ENCODE peak calls at places on chromosomes 11 and 22, in nine cellular contexts. C is GM13977; E is choroid plexus epithelial cell; Z is activated gamma-delta T cell; I is ACHN; B is NCI-H1105; A is stimulated activated CD4-positive, alpha-beta T cell treated with anti-CD3 and anti-CD28 coated beads, Interleukin-15, amount 100 ng/mL, for 1 hour; Q is activated T-cell treated with anti-CD3 and anti-CD28 coated beads for 1 hour; N is activated CD4-positive, alpha-beta T cell treated with anti-CD3 and anti-CD28 coated beads for 36 hours. F is an unnamed sample.

GRCh38 chr11:57804466-57804865 is 42.9 kb downstream of the CTNND1 start:
- DNase-seq in C (no peak), B (no peak), Z (no peak), N (no peak), Q (no peak), I (no peak), E (no peak), A (no peak), F (peak; percentile 43)

GRCh38 chr22:20268350-20269012 is 363 bp upstream of the RTN4R start:
- DNase-seq in A (peak; percentile 18), E (peak; percentile 31), C (peak; percentile 84), Q (peak; percentile 43), N (peak; percentile 76), Z (peak; percentile 31), I (peak; percentile 67), B (no peak), F (peak; percentile 80)

GRCh38 chr22:30297276-30298004 is 8.1 kb upstream of the CASTOR1 start:
- DNase-seq in C (no peak), E (no peak), N (no peak), Z (no peak), I (no peak), Q (no peak), A (no peak), B (no peak), F (no peak)

GRCh38 chr11:17012712-17013547 is 1.3 kb downstream of the PLEKHA7 start:
- DNase-seq in B (no peak), I (peak; percentile 79), C (no peak), E (peak; percentile 72), Q (no peak), Z (no peak), A (no peak), N (peak; percentile 26), F (peak; percentile 77)

GRCh38 chr11:36411202-36411640 is 98.9 kb downstream of the TRAF6 start:
- DNase-seq in N (peak; percentile 28), I (no peak), A (no peak), E (no peak), Q (no peak), B (no peak), Z (no peak), C (peak; percentile 32), F (no peak)

GRCh38 chr11:73203790-73204189 is 14.3 kb upstream of the P2RY2 start:
- DNase-seq in E (no peak), A (no peak), N (no peak), I (no peak), C (no peak), Z (no peak), B (no peak), Q (no peak), F (no peak)

GRCh38 chr11:96424693-96425092 is 34.9 kb downstream of the JRKL start:
- DNase-seq in B (no peak), A (no peak), E (peak; percentile 44), I (no peak), Q (no peak), C (no peak), Z (no peak), N (no peak), F (peak; percentile 51)

GRCh38 chr22:30830907-30831306 is 136.2 kb downstream of the OSBP2 start:
- DNase-seq in B (no peak), A (no peak), N (no peak), Q (no peak), I (peak; percentile 61), C (peak; percentile 2), Z (no peak), E (peak; percentile 80), F (peak; percentile 94)

GRCh38 chr11:22702022-22702421 is 35.6 kb downstream of the GAS2 start:
- DNase-seq in I (no peak), B (no peak), N (no peak), E (no peak), C (no peak), Q (no peak), Z (no peak), A (no peak), F (no peak)

GRCh38 chr11:128476031-128476430 is 111.3 kb downstream of the ETS1 start:
- DNase-seq in E (no peak), I (no peak), B (no peak), A (no peak), C (no peak), N (no peak), Q (no peak), Z (no peak), F (no peak)

GRCh38 chr11:77322506-77322905 is 21.0 kb upstream of the GDPD4 start:
- DNase-seq in C (no peak), B (no peak), A (no peak), I (no peak), E (peak; percentile 78), Z (no peak), N (no peak), Q (no peak), F (peak; percentile 77)

GRCh38 chr11:120517390-120518315 is 6.1 kb downstream of the GRIK4 start:
- DNase-seq in C (no peak), A (no peak), Q (no peak), N (no peak), I (peak; percentile 67), E (no peak), Z (no peak), B (no peak), F (peak; percentile 61)

GRCh38 chr11:12050911-12051667 is 42.7 kb upstream of the DKK3 start:
- DNase-seq in A (no peak), C (no peak), I (no peak), N (no peak), Z (no peak), Q (no peak), B (no peak), E (no peak), F (no peak)

GRCh38 chr11:127521413-127521812 is 520.8 kb upstream of the KIRREL3 start:
- DNase-seq in E (no peak), N (no peak), Z (no peak), I (peak; percentile 54), A (no peak), B (no peak), C (no peak), Q (no peak), F (peak; percentile 83)

GRCh38 chr22:37533995-37534394 is 14.8 kb upstream of the CARD10 start:
- DNase-seq in E (peak; percentile 85), A (no peak), N (peak; percentile 42), Q (no peak), B (no peak), I (peak; percentile 46), C (no peak), Z (no peak), F (peak; percentile 86)

GRCh38 chr11:75154646-75155569 is 4.0 kb downstream of the SLCO2B1 start:
- DNase-seq in B (no peak), C (no peak), Q (no peak), A (no peak), N (no peak), Z (no peak), E (no peak), I (no peak), F (no peak)

GRCh38 chr22:23215294-23216204 is 35.2 kb downstream of the BCR start:
- DNase-seq in E (no peak), I (no peak), Q (no peak), Z (no peak), N (peak; percentile 50), A (no peak), B (no peak), C (no peak), F (peak; percentile 39)

GRCh38 chr11:106001304-106002012 is 20.6 kb downstream of the MSANTD4 start:
- DNase-seq in N (no peak), B (no peak), E (peak; percentile 17), Q (no peak), C (no peak), I (no peak), Z (no peak), A (no peak), F (no peak)

GRCh38 chr11:12126352-12127019 is 16.1 kb downstream of the MICAL2 start:
- DNase-seq in Q (no peak), B (no peak), E (peak; percentile 91), I (peak; percentile 75), N (no peak), A (no peak), C (no peak), Z (no peak), F (peak; percentile 66)

GRCh38 chr11:68314203-68314885 is 2.0 kb downstream of the LRP5 start:
- DNase-seq in Q (no peak), Z (no peak), E (no peak), C (no peak), I (peak; percentile 35), N (no peak), A (no peak), B (no peak), F (no peak)

GRCh38 chr11:73372371-73372993 is 3.7 kb upstream of the RELT start:
- DNase-seq in N (no peak), A (no peak), Q (no peak), I (peak; percentile 55), C (no peak), E (peak; percentile 36), B (no peak), Z (no peak), F (peak; percentile 44)

GRCh38 chr11:66459138-66459778 is 7.4 kb upstream of the PELI3 start:
- DNase-seq in I (no peak), N (no peak), B (no peak), A (no peak), Z (no peak), C (no peak), Q (no peak), E (no peak), F (no peak)

GRCh38 chr22:16131918-16132317 is 442.1 kb downstream of the POTEH start:
- DNase-seq in C (no peak), E (no peak), A (no peak), B (no peak), I (no peak), Q (no peak), N (no peak), Z (no peak), F (no peak)

GRCh38 chr11:113176971-113177370 is 137.4 kb upstream of the TTC12 start:
- DNase-seq in Z (no peak), E (peak; percentile 89), B (no peak), N (no peak), C (no peak), I (no peak), A (no peak), Q (no peak), F (peak; percentile 93)

GRCh38 chr11:71542856-71543743 is 5.1 kb upstream of the KRTAP5-9 start:
- DNase-seq in E (no peak), B (no peak), A (no peak), N (peak; percentile 44), Q (no peak), I (no peak), C (no peak), Z (no peak), F (no peak)

GRCh38 chr11:129279326-129280026 is 87.4 kb upstream of the ARHGAP32 start:
- DNase-seq in Q (peak; percentile 64), C (peak; percentile 49), A (peak; percentile 49), Z (peak; percentile 52), B (peak; percentile 90), E (peak; percentile 77), N (peak; percentile 79), I (peak; percentile 76), F (peak; percentile 96)

GRCh38 chr11:15956302-15956701 is 400.0 kb downstream of the SOX6 start:
- DNase-seq in N (no peak), Q (no peak), A (no peak), I (no peak), Z (no peak), C (no peak), E (no peak), B (no peak), F (no peak)

GRCh38 chr11:57325735-57326048 is 940 bp upstream of the TNKS1BP1 start:
- DNase-seq in A (no peak), C (no peak), Z (no peak), E (peak; percentile 72), I (peak; percentile 73), B (peak; percentile 56), N (no peak), Q (no peak), F (no peak)

GRCh38 chr11:105229758-105230157 is 90.2 kb upstream of the CARD18 start:
- DNase-seq in Q (no peak), E (no peak), Z (no peak), B (no peak), C (no peak), N (no peak), A (no peak), I (no peak), F (no peak)

GRCh38 chr22:19664951-19665783 is 49.1 kb upstream of the SEPTIN5 start:
- DNase-seq in Q (no peak), C (no peak), Z (no peak), N (no peak), A (no peak), E (no peak), B (no peak), I (no peak), F (no peak)

GRCh38 chr11:92852203-92852602 is 117.2 kb upstream of the MTNR1B start:
- DNase-seq in Q (no peak), E (no peak), Z (no peak), N (no peak), B (no peak), A (no peak), I (no peak), C (no peak), F (no peak)

F was measured in astrocyte of the hippocampus.